ENCODE peak calls at places on chromosomes 3 and 15, in six cellular contexts. U is CD8-positive, alpha-beta T cell; E is progenitor cell of endocrine pancreas; Y is cardiac fibroblast; D is A549; T is mesothelial cell of epicardium. L is an unnamed sample.

GRCh38 chr3:79018671-79019136 is 749.1 kb downstream of the ROBO1 start:
- DNase-seq in E (peak), Y (peak), U (peak), D (peak), T (peak), L (peak)

GRCh38 chr3:52234516-52235447 is 4.2 kb downstream of the TWF2 start:
- DNase-seq in U (no peak), Y (no peak), D (no peak), T (no peak), E (no peak), L (no peak)

GRCh38 chr3:29618395-29619291 is 337.8 kb downstream of the RBMS3 start:
- DNase-seq in U (no peak), Y (peak), E (no peak), D (no peak), T (no peak), L (no peak)

GRCh38 chr3:62749657-62750056 is 125.6 kb downstream of the CADPS start:
- DNase-seq in U (no peak), T (no peak), D (no peak), E (no peak), Y (no peak), L (no peak)

GRCh38 chr3:63279000-63279366 is 875 bp downstream of the SYNPR start:
- DNase-seq in E (peak), T (peak), D (no peak), Y (no peak), U (no peak), L (no peak)

GRCh38 chr3:16430717-16431630 is 82.5 kb downstream of the RFTN1 start:
- DNase-seq in T (no peak), Y (no peak), E (no peak), U (no peak), D (no peak), L (peak)

GRCh38 chr15:78211189-78211921 is 23.0 kb downstream of the ACSBG1 start:
- DNase-seq in U (peak), D (peak), E (no peak), T (no peak), Y (peak), L (no peak)

GRCh38 chr15:95169701-95170459 is 938.5 kb downstream of the MCTP2 start:
- DNase-seq in E (no peak), U (no peak), T (no peak), Y (peak), D (no peak), L (no peak)

GRCh38 chr15:25787855-25788521 is 75.1 kb downstream of the ATP10A start:
- DNase-seq in U (no peak), T (no peak), Y (peak), E (no peak), D (peak), L (no peak)

GRCh38 chr15:69253156-69253555 is 45.6 kb upstream of the PAQR5 start:
- DNase-seq in Y (peak), D (peak), T (no peak), U (no peak), E (no peak), L (no peak)

GRCh38 chr3:149621218-149622005 is 36.4 kb downstream of the WWTR1 start:
- DNase-seq in Y (peak), U (no peak), E (no peak), D (no peak), T (no peak), L (no peak)

GRCh38 chr3:171563298-171563697 is 103.1 kb upstream of the TNIK start:
- DNase-seq in E (no peak), Y (no peak), D (no peak), U (no peak), T (no peak), L (no peak)

GRCh38 chr3:183527980-183528379 is 27.5 kb downstream of the KLHL6 start:
- DNase-seq in Y (no peak), T (no peak), E (no peak), U (no peak), D (no peak), L (no peak)

GRCh38 chr15:92413511-92413910 is 19.8 kb downstream of the ST8SIA2 start:
- DNase-seq in E (no peak), U (no peak), D (no peak), T (no peak), Y (no peak), L (no peak)

GRCh38 chr3:197520311-197521276 is 35.2 kb downstream of the BDH1 start:
- DNase-seq in E (no peak), U (no peak), Y (peak), T (no peak), D (peak), L (no peak)

DNA sequence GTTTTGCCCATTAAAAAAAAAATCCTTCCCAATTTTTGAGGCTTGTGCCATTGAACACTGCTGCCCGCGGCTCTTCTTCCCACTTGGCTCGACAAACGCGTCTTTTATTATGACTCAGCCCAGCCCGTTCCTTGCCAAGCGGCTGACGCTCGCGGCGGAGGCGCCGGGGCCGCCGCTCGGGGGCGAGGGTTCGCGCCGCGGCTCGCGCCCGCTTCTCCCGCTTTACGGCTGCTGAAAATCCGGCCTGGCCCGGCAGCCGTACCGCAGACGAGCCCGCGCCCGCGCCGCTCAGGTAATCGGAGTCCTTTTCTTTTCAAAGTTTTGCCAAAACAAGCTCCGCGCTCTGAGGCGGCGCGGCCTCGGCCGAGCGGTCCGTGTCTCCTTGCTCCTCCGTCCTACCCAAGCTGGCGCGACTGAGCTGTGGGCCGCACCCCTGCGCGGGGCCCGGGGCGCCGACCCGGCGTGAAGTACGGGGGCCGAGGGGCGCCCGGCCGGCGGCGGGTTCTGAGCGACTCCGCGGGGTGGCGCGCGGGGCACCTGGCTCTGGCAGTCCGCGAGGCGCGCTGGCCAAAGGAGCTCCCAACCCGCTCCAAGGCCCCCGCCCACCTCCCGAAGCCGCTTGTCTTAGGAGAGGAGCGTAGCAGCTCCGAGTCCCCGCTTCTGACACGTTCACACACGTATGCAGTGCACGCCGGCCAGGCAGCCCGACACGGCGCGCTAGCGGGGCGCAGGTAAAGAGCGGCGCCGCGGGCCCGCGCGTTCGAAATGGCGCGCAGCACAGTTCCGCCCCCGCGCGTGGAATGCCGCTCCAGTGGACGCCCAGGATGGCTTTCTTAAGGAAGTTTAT is 418.2 kb upstream of the NAALADL2 start:
- DNase-seq in U (peak), E (peak), T (peak), Y (peak), D (peak), L (peak)
- TF ChIP-seq CTCF in U (no peak), E (peak), T (no peak), Y (no peak), D (peak), L (no peak)

DNA sequence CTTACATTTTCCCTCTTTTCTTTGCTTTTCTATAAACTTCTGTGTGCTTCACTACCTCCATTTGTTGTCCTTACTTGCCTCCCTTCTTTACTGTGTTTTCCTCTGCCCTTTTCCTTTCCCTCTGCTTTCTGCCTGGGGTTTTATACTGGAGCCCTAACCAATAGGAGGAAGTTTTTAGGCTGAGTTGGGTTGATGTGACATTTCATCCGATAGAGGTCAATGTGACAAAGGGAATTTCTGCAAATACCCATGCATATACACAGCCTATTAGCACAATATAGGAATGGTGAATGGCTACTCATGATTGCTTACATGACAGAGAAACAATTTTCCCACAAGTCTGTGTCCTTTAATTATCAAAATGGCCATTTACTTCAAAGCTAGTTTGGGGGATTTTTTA is 153.0 kb upstream of the ARPP21 start:
- DNase-seq in D (no peak), E (no peak), Y (no peak), T (no peak), U (no peak), L (no peak)
- TF ChIP-seq CTCF in D (no peak), E (no peak), Y (no peak), T (no peak), U (no peak), L (no peak)

GRCh38 chr3:194661374-194661773 is 10.6 kb downstream of the LSG1 start:
- DNase-seq in Y (peak), E (no peak), D (no peak), U (no peak), T (no peak), L (no peak)
- TF ChIP-seq CTCF in Y (no peak), E (no peak), D (no peak), U (no peak), T (no peak), L (no peak)

GRCh38 chr3:174397848-174398247 is 461.3 kb upstream of the NAALADL2 start:
- DNase-seq in Y (peak), D (peak), E (no peak), U (no peak), T (no peak), L (no peak)
- TF ChIP-seq CTCF in Y (peak), D (peak), E (peak), U (no peak), T (no peak), L (no peak)

L was measured in activated B cell treated with CpG ODN at 0.5 μM for 24 hours.